ENCODE peak calls at places on chromosomes 12 and 14, in nine cellular contexts. One of them, this sample, is unnamed.

GRCh38 chr14:53002576-53002975 is 51.7 kb upstream of the FERMT2 start:
- DNase-seq in cardiac muscle cell: no peak
- DNase-seq in aorta: no peak
- DNase-seq in IMR-90: peak; percentile 19
- DNase-seq in testis: peak; percentile 17
- DNase-seq in tibial nerve: no peak
- DNase-seq in CD4-positive, CD25-positive, alpha-beta regulatory T cell: no peak
- DNase-seq in CD8-positive, alpha-beta T cell: no peak
- DNase-seq in heart right ventricle: no peak
- DNase-seq in this sample: no peak

GRCh38 chr14:71574976-71575375 is 357.3 kb upstream of the RGS6 start:
- DNase-seq in IMR-90: peak; percentile 92
- DNase-seq in testis: peak; percentile 49
- DNase-seq in cardiac muscle cell: peak; percentile 42
- DNase-seq in tibial nerve: no peak
- DNase-seq in CD4-positive, CD25-positive, alpha-beta regulatory T cell: no peak
- DNase-seq in aorta: no peak
- DNase-seq in heart right ventricle: no peak
- DNase-seq in CD8-positive, alpha-beta T cell: no peak
- DNase-seq in this sample: no peak

GRCh38 chr14:70192915-70193314 is 4.2 kb upstream of the SLC8A3 start:
- DNase-seq in tibial nerve: no peak
- DNase-seq in CD8-positive, alpha-beta T cell: no peak
- DNase-seq in CD4-positive, CD25-positive, alpha-beta regulatory T cell: no peak
- DNase-seq in IMR-90: no peak
- DNase-seq in heart right ventricle: no peak
- DNase-seq in cardiac muscle cell: no peak
- DNase-seq in testis: no peak
- DNase-seq in aorta: no peak
- DNase-seq in this sample: no peak

GRCh38 chr12:80917651-80918050 is 20.1 kb downstream of the LIN7A start:
- DNase-seq in cardiac muscle cell: no peak
- DNase-seq in tibial nerve: no peak
- DNase-seq in heart right ventricle: no peak
- DNase-seq in CD4-positive, CD25-positive, alpha-beta regulatory T cell: no peak
- DNase-seq in aorta: no peak
- DNase-seq in IMR-90: no peak
- DNase-seq in testis: no peak
- DNase-seq in CD8-positive, alpha-beta T cell: no peak
- DNase-seq in this sample: no peak

GRCh38 chr14:72907886-72908285 is 14.0 kb upstream of the DPF3 start:
- DNase-seq in IMR-90: peak; percentile 85
- DNase-seq in cardiac muscle cell: no peak
- DNase-seq in testis: no peak
- DNase-seq in aorta: no peak
- DNase-seq in heart right ventricle: no peak
- DNase-seq in tibial nerve: no peak
- DNase-seq in CD4-positive, CD25-positive, alpha-beta regulatory T cell: no peak
- DNase-seq in CD8-positive, alpha-beta T cell: no peak
- DNase-seq in this sample: peak; percentile 24

GRCh38 chr12:120771097-120771496 is 45.5 kb downstream of the ACADS start:
- DNase-seq in cardiac muscle cell: no peak
- DNase-seq in IMR-90: no peak
- DNase-seq in CD8-positive, alpha-beta T cell: no peak
- DNase-seq in heart right ventricle: no peak
- DNase-seq in aorta: no peak
- DNase-seq in tibial nerve: no peak
- DNase-seq in CD4-positive, CD25-positive, alpha-beta regulatory T cell: no peak
- DNase-seq in testis: no peak
- DNase-seq in this sample: no peak

GRCh38 chr14:91396959-91397815 is 20.4 kb downstream of the CCDC88C start:
- DNase-seq in CD8-positive, alpha-beta T cell: peak; percentile 59
- DNase-seq in heart right ventricle: no peak
- DNase-seq in aorta: no peak
- DNase-seq in cardiac muscle cell: no peak
- DNase-seq in CD4-positive, CD25-positive, alpha-beta regulatory T cell: peak; percentile 72
- DNase-seq in tibial nerve: no peak
- DNase-seq in testis: no peak
- DNase-seq in IMR-90: no peak
- DNase-seq in this sample: no peak

GRCh38 chr14:71693373-71693772 is 238.9 kb upstream of the RGS6 start:
- DNase-seq in CD4-positive, CD25-positive, alpha-beta regulatory T cell: peak; percentile 13
- DNase-seq in testis: no peak
- DNase-seq in IMR-90: peak; percentile 88
- DNase-seq in cardiac muscle cell: no peak
- DNase-seq in aorta: no peak
- DNase-seq in tibial nerve: no peak
- DNase-seq in heart right ventricle: no peak
- DNase-seq in CD8-positive, alpha-beta T cell: no peak
- DNase-seq in this sample: no peak

GRCh38 chr14:101878222-101879211 is 85.9 kb upstream of the DYNC1H1 start:
- DNase-seq in IMR-90: no peak
- DNase-seq in aorta: no peak
- DNase-seq in testis: no peak
- DNase-seq in tibial nerve: no peak
- DNase-seq in CD4-positive, CD25-positive, alpha-beta regulatory T cell: no peak
- DNase-seq in cardiac muscle cell: no peak
- DNase-seq in heart right ventricle: no peak
- DNase-seq in CD8-positive, alpha-beta T cell: peak; percentile 29
- DNase-seq in this sample: no peak

GRCh38 chr12:6534158-6534913 is at the start of gene GAPDH:
- DNase-seq in testis: peak; percentile 97
- DNase-seq in tibial nerve: peak; percentile 81
- DNase-seq in cardiac muscle cell: peak; percentile 97
- DNase-seq in IMR-90: peak; percentile 97
- DNase-seq in aorta: peak; percentile 96
- DNase-seq in heart right ventricle: peak; percentile 92
- DNase-seq in CD8-positive, alpha-beta T cell: peak; percentile 84
- DNase-seq in CD4-positive, CD25-positive, alpha-beta regulatory T cell: peak; percentile 88
- DNase-seq in this sample: peak; percentile 95

GRCh38 chr12:78864483-78865296 is at the start of gene SYT1:
- DNase-seq in CD4-positive, CD25-positive, alpha-beta regulatory T cell: no peak
- DNase-seq in testis: peak; percentile 64
- DNase-seq in heart right ventricle: peak; percentile 6
- DNase-seq in CD8-positive, alpha-beta T cell: no peak
- DNase-seq in aorta: peak; percentile 75
- DNase-seq in IMR-90: peak; percentile 85
- DNase-seq in tibial nerve: peak; percentile 22
- DNase-seq in cardiac muscle cell: peak; percentile 22
- DNase-seq in this sample: no peak

GRCh38 chr12:26651566-26652188 is 181.3 kb downstream of the ITPR2 start:
- DNase-seq in cardiac muscle cell: peak; percentile 58
- DNase-seq in IMR-90: peak; percentile 88
- DNase-seq in aorta: no peak
- DNase-seq in testis: peak; percentile 67
- DNase-seq in tibial nerve: peak; percentile 80
- DNase-seq in CD4-positive, CD25-positive, alpha-beta regulatory T cell: peak; percentile 11
- DNase-seq in CD8-positive, alpha-beta T cell: peak; percentile 10
- DNase-seq in heart right ventricle: no peak
- DNase-seq in this sample: no peak

GRCh38 chr14:101761881-101762529 is 496 bp downstream of the PPP2R5C start:
- DNase-seq in CD4-positive, CD25-positive, alpha-beta regulatory T cell: peak; percentile 52
- DNase-seq in heart right ventricle: peak; percentile 52
- DNase-seq in tibial nerve: peak; percentile 39
- DNase-seq in aorta: no peak
- DNase-seq in cardiac muscle cell: peak; percentile 55
- DNase-seq in CD8-positive, alpha-beta T cell: peak; percentile 64
- DNase-seq in IMR-90: no peak
- DNase-seq in testis: peak; percentile 52
- DNase-seq in this sample: no peak

GRCh38 chr14:53748691-53749090 is 207.9 kb downstream of the BMP4 start:
- DNase-seq in tibial nerve: no peak
- DNase-seq in aorta: no peak
- DNase-seq in CD4-positive, CD25-positive, alpha-beta regulatory T cell: no peak
- DNase-seq in CD8-positive, alpha-beta T cell: no peak
- DNase-seq in testis: no peak
- DNase-seq in heart right ventricle: no peak
- DNase-seq in cardiac muscle cell: no peak
- DNase-seq in IMR-90: no peak
- DNase-seq in this sample: no peak

GRCh38 chr12:123019841-123020138 is 39.3 kb downstream of the ARL6IP4 start:
- DNase-seq in cardiac muscle cell: no peak
- DNase-seq in tibial nerve: no peak
- DNase-seq in CD4-positive, CD25-positive, alpha-beta regulatory T cell: no peak
- DNase-seq in heart right ventricle: no peak
- DNase-seq in aorta: peak; percentile 56
- DNase-seq in IMR-90: no peak
- DNase-seq in CD8-positive, alpha-beta T cell: no peak
- DNase-seq in testis: no peak
- DNase-seq in this sample: no peak

GRCh38 chr12:58309806-58310205 is 368.4 kb downstream of the ATP23 start:
- DNase-seq in CD4-positive, CD25-positive, alpha-beta regulatory T cell: no peak
- DNase-seq in CD8-positive, alpha-beta T cell: no peak
- DNase-seq in heart right ventricle: no peak
- DNase-seq in testis: no peak
- DNase-seq in tibial nerve: no peak
- DNase-seq in IMR-90: no peak
- DNase-seq in cardiac muscle cell: no peak
- DNase-seq in aorta: no peak
- DNase-seq in this sample: no peak

GRCh38 chr12:22499445-22499844 is 44.9 kb downstream of the C2CD5 start:
- DNase-seq in aorta: no peak
- DNase-seq in tibial nerve: no peak
- DNase-seq in CD4-positive, CD25-positive, alpha-beta regulatory T cell: no peak
- DNase-seq in cardiac muscle cell: no peak
- DNase-seq in CD8-positive, alpha-beta T cell: no peak
- DNase-seq in IMR-90: no peak
- DNase-seq in heart right ventricle: no peak
- DNase-seq in testis: no peak
- DNase-seq in this sample: no peak

GRCh38 chr12:93667672-93668071 is 9.5 kb upstream of the CRADD start:
- DNase-seq in IMR-90: peak; percentile 62
- DNase-seq in aorta: no peak
- DNase-seq in CD8-positive, alpha-beta T cell: no peak
- DNase-seq in CD4-positive, CD25-positive, alpha-beta regulatory T cell: no peak
- DNase-seq in testis: no peak
- DNase-seq in heart right ventricle: no peak
- DNase-seq in cardiac muscle cell: no peak
- DNase-seq in tibial nerve: no peak
- DNase-seq in this sample: no peak

GRCh38 chr14:105422695-105423487 is 3.3 kb downstream of the MTA1 start:
- DNase-seq in heart right ventricle: no peak
- DNase-seq in cardiac muscle cell: no peak
- DNase-seq in CD8-positive, alpha-beta T cell: no peak
- DNase-seq in CD4-positive, CD25-positive, alpha-beta regulatory T cell: no peak
- DNase-seq in tibial nerve: no peak
- DNase-seq in testis: no peak
- DNase-seq in aorta: no peak
- DNase-seq in IMR-90: no peak
- DNase-seq in this sample: no peak

GRCh38 chr14:105420141-105420975 is 731 bp downstream of the MTA1 start:
- DNase-seq in tibial nerve: no peak
- DNase-seq in aorta: peak; percentile 76
- DNase-seq in CD4-positive, CD25-positive, alpha-beta regulatory T cell: no peak
- DNase-seq in IMR-90: no peak
- DNase-seq in CD8-positive, alpha-beta T cell: no peak
- DNase-seq in heart right ventricle: no peak
- DNase-seq in cardiac muscle cell: no peak
- DNase-seq in testis: no peak
- DNase-seq in this sample: no peak

GRCh38 chr14:105420976-105421674 is 1.5 kb downstream of the MTA1 start:
- DNase-seq in CD4-positive, CD25-positive, alpha-beta regulatory T cell: no peak
- DNase-seq in testis: no peak
- DNase-seq in tibial nerve: no peak
- DNase-seq in IMR-90: no peak
- DNase-seq in aorta: no peak
- DNase-seq in CD8-positive, alpha-beta T cell: no peak
- DNase-seq in cardiac muscle cell: no peak
- DNase-seq in heart right ventricle: no peak
- DNase-seq in this sample: no peak

GRCh38 chr14:105423488-105424195 is 4.0 kb downstream of the MTA1 start:
- DNase-seq in CD8-positive, alpha-beta T cell: no peak
- DNase-seq in aorta: no peak
- DNase-seq in testis: no peak
- DNase-seq in IMR-90: no peak
- DNase-seq in CD4-positive, CD25-positive, alpha-beta regulatory T cell: no peak
- DNase-seq in tibial nerve: no peak
- DNase-seq in cardiac muscle cell: no peak
- DNase-seq in heart right ventricle: no peak
- DNase-seq in this sample: no peak

GRCh38 chr14:105421723-105422615 is 2.3 kb downstream of the MTA1 start:
- DNase-seq in tibial nerve: no peak
- DNase-seq in heart right ventricle: no peak
- DNase-seq in CD8-positive, alpha-beta T cell: no peak
- DNase-seq in CD4-positive, CD25-positive, alpha-beta regulatory T cell: no peak
- DNase-seq in testis: no peak
- DNase-seq in aorta: no peak
- DNase-seq in cardiac muscle cell: no peak
- DNase-seq in IMR-90: no peak
- DNase-seq in this sample: no peak
- H3K4me3 ChIP-seq in tibial nerve: no peak overlapping the region
- H3K4me3 ChIP-seq in heart right ventricle: no peak overlapping the region
- H3K4me3 ChIP-seq in CD8-positive, alpha-beta T cell: no peak overlapping the region
- H3K4me3 ChIP-seq in CD4-positive, CD25-positive, alpha-beta regulatory T cell: no peak overlapping the region
- H3K4me3 ChIP-seq in testis: no peak overlapping the region
- H3K4me3 ChIP-seq in aorta: no peak overlapping the region
- H3K4me3 ChIP-seq in cardiac muscle cell: no peak overlapping the region
- H3K4me3 ChIP-seq in IMR-90: no peak overlapping the region
- H3K4me3 ChIP-seq in this sample: peak overlapping the region; percentile 95

DNA sequence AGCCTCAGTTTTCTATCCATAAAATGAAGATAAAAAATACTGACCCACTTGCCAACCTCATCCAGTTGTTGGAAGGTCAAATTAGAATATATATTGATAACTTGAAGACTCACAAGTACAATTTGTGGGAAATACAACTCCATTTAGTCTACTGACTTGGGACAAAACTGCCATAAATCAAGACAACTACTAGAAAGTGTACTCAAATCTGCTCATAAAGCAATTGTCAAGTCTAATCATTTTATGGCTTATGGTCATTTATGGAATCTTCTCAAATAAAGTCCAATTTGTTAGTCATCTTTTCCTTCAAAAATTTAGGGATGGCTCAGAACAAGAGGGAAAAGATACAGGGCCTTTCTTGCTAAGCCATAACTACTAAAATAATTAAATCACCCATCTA is 7.0 kb downstream of the BTG1 start:
- DNase-seq in cardiac muscle cell: no peak
- DNase-seq in IMR-90: no peak
- DNase-seq in testis: no peak
- DNase-seq in CD4-positive, CD25-positive, alpha-beta regulatory T cell: no peak
- DNase-seq in heart right ventricle: no peak
- DNase-seq in tibial nerve: no peak
- DNase-seq in aorta: no peak
- DNase-seq in CD8-positive, alpha-beta T cell: no peak
- DNase-seq in this sample: no peak
- H3K27ac ChIP-seq in cardiac muscle cell: peak overlapping the region; percentile 99
- H3K27ac ChIP-seq in IMR-90: peak overlapping the region; percentile 77
- H3K27ac ChIP-seq in testis: peak overlapping the region; percentile 1
- H3K27ac ChIP-seq in CD4-positive, CD25-positive, alpha-beta regulatory T cell: peak overlapping the region; percentile 84
- H3K27ac ChIP-seq in heart right ventricle: peak overlapping the region; percentile 99
- H3K27ac ChIP-seq in tibial nerve: peak overlapping the region; percentile 99
- H3K27ac ChIP-seq in aorta: no peak overlapping the region
- H3K27ac ChIP-seq in CD8-positive, alpha-beta T cell: peak overlapping the region; percentile 92
- H3K27ac ChIP-seq in this sample: peak overlapping the region; percentile 46

GRCh38 chr12:56753566-56753965 is 1.4 kb upstream of the PRIM1 start:
- DNase-seq in tibial nerve: no peak
- DNase-seq in aorta: no peak
- DNase-seq in heart right ventricle: no peak
- DNase-seq in cardiac muscle cell: no peak
- DNase-seq in IMR-90: no peak
- DNase-seq in testis: no peak
- DNase-seq in CD4-positive, CD25-positive, alpha-beta regulatory T cell: no peak
- DNase-seq in CD8-positive, alpha-beta T cell: no peak
- DNase-seq in this sample: no peak
- H3K4me3 ChIP-seq in tibial nerve: no peak overlapping the region
- H3K4me3 ChIP-seq in aorta: no peak overlapping the region
- H3K4me3 ChIP-seq in heart right ventricle: no peak overlapping the region
- H3K4me3 ChIP-seq in cardiac muscle cell: no peak overlapping the region
- H3K4me3 ChIP-seq in IMR-90: no peak overlapping the region
- H3K4me3 ChIP-seq in testis: no peak overlapping the region
- H3K4me3 ChIP-seq in CD4-positive, CD25-positive, alpha-beta regulatory T cell: no peak overlapping the region
- H3K4me3 ChIP-seq in CD8-positive, alpha-beta T cell: no peak overlapping the region
- H3K4me3 ChIP-seq in this sample: no peak overlapping the region

GRCh38 chr14:22747769-22748168 is 18.7 kb upstream of the OXA1L start:
- DNase-seq in testis: no peak
- DNase-seq in tibial nerve: no peak
- DNase-seq in heart right ventricle: no peak
- DNase-seq in CD8-positive, alpha-beta T cell: no peak
- DNase-seq in aorta: no peak
- DNase-seq in cardiac muscle cell: no peak
- DNase-seq in IMR-90: no peak
- DNase-seq in CD4-positive, CD25-positive, alpha-beta regulatory T cell: no peak
- DNase-seq in this sample: no peak
- H3K27ac ChIP-seq in testis: no peak overlapping the region
- H3K27ac ChIP-seq in tibial nerve: no peak overlapping the region
- H3K27ac ChIP-seq in heart right ventricle: no peak overlapping the region
- H3K27ac ChIP-seq in CD8-positive, alpha-beta T cell: no peak overlapping the region
- H3K27ac ChIP-seq in aorta: no peak overlapping the region
- H3K27ac ChIP-seq in cardiac muscle cell: no peak overlapping the region
- H3K27ac ChIP-seq in IMR-90: no peak overlapping the region
- H3K27ac ChIP-seq in CD4-positive, CD25-positive, alpha-beta regulatory T cell: no peak overlapping the region
- H3K27ac ChIP-seq in this sample: no peak overlapping the region